ENCODE peak calls at places on chromosomes 1 and 21, in ten cellular contexts. One of them, this sample, is unnamed.

GRCh38 chr1:169106921-169107672 is 607 bp downstream of the ATP1B1 start:
- DNase-seq in GM03348: no peak
- DNase-seq in lower lobe of right lung: peak
- DNase-seq in PC-9: no peak
- DNase-seq in COLO829: no peak
- DNase-seq in IMR-90: peak
- DNase-seq in lower leg skin: no peak
- DNase-seq in ACHN: peak
- DNase-seq in mucosa of descending colon: peak
- DNase-seq in tibial nerve: no peak
- DNase-seq in this sample: peak

GRCh38 chr21:16211339-16212303 is 481.8 kb downstream of the USP25 start:
- DNase-seq in GM03348: no peak
- DNase-seq in lower lobe of right lung: no peak
- DNase-seq in PC-9: no peak
- DNase-seq in COLO829: peak
- DNase-seq in IMR-90: peak
- DNase-seq in lower leg skin: no peak
- DNase-seq in ACHN: no peak
- DNase-seq in mucosa of descending colon: no peak
- DNase-seq in tibial nerve: no peak
- DNase-seq in this sample: no peak

GRCh38 chr1:44723496-44724407 is 7.2 kb downstream of the RNU5D-1 start:
- DNase-seq in GM03348: no peak
- DNase-seq in lower lobe of right lung: peak
- DNase-seq in PC-9: no peak
- DNase-seq in COLO829: no peak
- DNase-seq in IMR-90: no peak
- DNase-seq in lower leg skin: no peak
- DNase-seq in ACHN: no peak
- DNase-seq in mucosa of descending colon: no peak
- DNase-seq in tibial nerve: peak
- DNase-seq in this sample: no peak

GRCh38 chr1:27574871-27575831 is 28.8 kb downstream of the AHDC1 start:
- DNase-seq in GM03348: peak
- DNase-seq in lower lobe of right lung: peak
- DNase-seq in PC-9: no peak
- DNase-seq in COLO829: no peak
- DNase-seq in IMR-90: peak
- DNase-seq in lower leg skin: no peak
- DNase-seq in ACHN: peak
- DNase-seq in mucosa of descending colon: peak
- DNase-seq in tibial nerve: no peak
- DNase-seq in this sample: peak

GRCh38 chr1:11194407-11195176 is 5.4 kb downstream of the ANGPTL7 start:
- DNase-seq in GM03348: no peak
- DNase-seq in lower lobe of right lung: no peak
- DNase-seq in PC-9: no peak
- DNase-seq in COLO829: no peak
- DNase-seq in IMR-90: no peak
- DNase-seq in lower leg skin: no peak
- DNase-seq in ACHN: no peak
- DNase-seq in mucosa of descending colon: no peak
- DNase-seq in tibial nerve: no peak
- DNase-seq in this sample: no peak

GRCh38 chr21:39344848-39345247 is 4.0 kb downstream of the HMGN1 start:
- DNase-seq in GM03348: no peak
- DNase-seq in lower lobe of right lung: no peak
- DNase-seq in PC-9: no peak
- DNase-seq in COLO829: no peak
- DNase-seq in IMR-90: no peak
- DNase-seq in lower leg skin: no peak
- DNase-seq in ACHN: no peak
- DNase-seq in mucosa of descending colon: no peak
- DNase-seq in tibial nerve: no peak
- DNase-seq in this sample: no peak

GRCh38 chr21:35015435-35016024 is 33.6 kb downstream of the RUNX1 start:
- DNase-seq in GM03348: no peak
- DNase-seq in lower lobe of right lung: no peak
- DNase-seq in PC-9: no peak
- DNase-seq in COLO829: no peak
- DNase-seq in IMR-90: no peak
- DNase-seq in lower leg skin: no peak
- DNase-seq in ACHN: no peak
- DNase-seq in mucosa of descending colon: no peak
- DNase-seq in tibial nerve: no peak
- DNase-seq in this sample: no peak

GRCh38 chr1:164637461-164638375 is 78.7 kb downstream of the PBX1 start:
- DNase-seq in GM03348: peak
- DNase-seq in lower lobe of right lung: no peak
- DNase-seq in PC-9: peak
- DNase-seq in COLO829: peak
- DNase-seq in IMR-90: peak
- DNase-seq in lower leg skin: no peak
- DNase-seq in ACHN: peak
- DNase-seq in mucosa of descending colon: no peak
- DNase-seq in tibial nerve: no peak
- DNase-seq in this sample: peak

GRCh38 chr1:39666772-39667171 is 5.1 kb downstream of the NT5C1A start:
- DNase-seq in GM03348: no peak
- DNase-seq in lower lobe of right lung: no peak
- DNase-seq in PC-9: no peak
- DNase-seq in COLO829: no peak
- DNase-seq in IMR-90: no peak
- DNase-seq in lower leg skin: no peak
- DNase-seq in ACHN: no peak
- DNase-seq in mucosa of descending colon: no peak
- DNase-seq in tibial nerve: no peak
- DNase-seq in this sample: no peak

GRCh38 chr1:17566892-17567291 is 27.4 kb downstream of the ARHGEF10L start:
- DNase-seq in GM03348: no peak
- DNase-seq in lower lobe of right lung: no peak
- DNase-seq in PC-9: no peak
- DNase-seq in COLO829: no peak
- DNase-seq in IMR-90: no peak
- DNase-seq in lower leg skin: no peak
- DNase-seq in ACHN: no peak
- DNase-seq in mucosa of descending colon: no peak
- DNase-seq in tibial nerve: no peak
- DNase-seq in this sample: no peak

GRCh38 chr1:232274236-232274855 is 355.6 kb downstream of the SIPA1L2 start:
- DNase-seq in GM03348: no peak
- DNase-seq in lower lobe of right lung: no peak
- DNase-seq in PC-9: no peak
- DNase-seq in COLO829: no peak
- DNase-seq in IMR-90: no peak
- DNase-seq in lower leg skin: no peak
- DNase-seq in ACHN: no peak
- DNase-seq in mucosa of descending colon: no peak
- DNase-seq in tibial nerve: no peak
- DNase-seq in this sample: no peak

GRCh38 chr1:93681549-93682412 is at the start of gene BCAR3:
- DNase-seq in GM03348: peak
- DNase-seq in lower lobe of right lung: peak
- DNase-seq in PC-9: peak
- DNase-seq in COLO829: no peak
- DNase-seq in IMR-90: peak
- DNase-seq in lower leg skin: no peak
- DNase-seq in ACHN: peak
- DNase-seq in mucosa of descending colon: peak
- DNase-seq in tibial nerve: peak
- DNase-seq in this sample: peak

GRCh38 chr1:201489656-201490261 is 17.2 kb downstream of the CSRP1 start:
- DNase-seq in GM03348: no peak
- DNase-seq in lower lobe of right lung: no peak
- DNase-seq in PC-9: no peak
- DNase-seq in COLO829: no peak
- DNase-seq in IMR-90: no peak
- DNase-seq in lower leg skin: no peak
- DNase-seq in ACHN: no peak
- DNase-seq in mucosa of descending colon: no peak
- DNase-seq in tibial nerve: no peak
- DNase-seq in this sample: no peak

GRCh38 chr1:39900662-39901485 is 843 bp downstream of the MYCL start:
- DNase-seq in GM03348: peak
- DNase-seq in lower lobe of right lung: peak
- DNase-seq in PC-9: peak
- DNase-seq in COLO829: no peak
- DNase-seq in IMR-90: peak
- DNase-seq in lower leg skin: no peak
- DNase-seq in ACHN: peak
- DNase-seq in mucosa of descending colon: peak
- DNase-seq in tibial nerve: no peak
- DNase-seq in this sample: peak

GRCh38 chr1:54498383-54499096 is 49.5 kb upstream of the ACOT11 start:
- DNase-seq in GM03348: no peak
- DNase-seq in lower lobe of right lung: no peak
- DNase-seq in PC-9: no peak
- DNase-seq in COLO829: no peak
- DNase-seq in IMR-90: no peak
- DNase-seq in lower leg skin: no peak
- DNase-seq in ACHN: no peak
- DNase-seq in mucosa of descending colon: no peak
- DNase-seq in tibial nerve: no peak
- DNase-seq in this sample: no peak

GRCh38 chr21:32826317-32827167 is 55.0 kb upstream of the PAXBP1 start:
- DNase-seq in GM03348: peak
- DNase-seq in lower lobe of right lung: no peak
- DNase-seq in PC-9: peak
- DNase-seq in COLO829: peak
- DNase-seq in IMR-90: peak
- DNase-seq in lower leg skin: no peak
- DNase-seq in ACHN: peak
- DNase-seq in mucosa of descending colon: no peak
- DNase-seq in tibial nerve: peak
- DNase-seq in this sample: no peak

This sample was measured in Right ventricle myocardium superior.